ENCODE peak calls at places on chromosome 14, in ten cellular contexts. N is astrocyte of the cerebellum, U is RWPE1, Q is prostate gland, J is PC-3, I is fibroblast of lung, A is AG09319, P is WTC11, X is HFF-Myc, R is transverse colon. K is an unnamed sample.
A peak's percentile ranks its signal among the peaks of the same experiment; 100 is the strongest.

GRCh38 chr14:84959796-84960515 is 570.0 kb upstream of the FLRT2 start:
- DNase-seq in N (no peak), U (no peak), Q (no peak), J (no peak), I (no peak), A (no peak), P (no peak), X (no peak), R (no peak), K (no peak)

GRCh38 chr14:34103176-34103575 is 152.3 kb upstream of the EGLN3 start:
- DNase-seq in N (no peak), U (no peak), Q (no peak), J (no peak), I (no peak), A (no peak), P (no peak), X (no peak), R (no peak), K (no peak)

GRCh38 chr14:74427651-74428050 is 1.6 kb upstream of the SYNDIG1L start:
- DNase-seq in N (no peak), U (no peak), Q (no peak), J (no peak), I (no peak), A (no peak), P (no peak), X (no peak), R (no peak), K (no peak)

GRCh38 chr14:59028476-59029202 is 159.8 kb upstream of the DAAM1 start:
- DNase-seq in N (peak; percentile 90), U (peak; percentile 60), Q (peak; percentile 23), J (peak; percentile 100), I (peak; percentile 96), A (peak; percentile 89), P (peak; percentile 61), X (peak; percentile 97), R (peak; percentile 64), K (peak; percentile 63)

GRCh38 chr14:105026789-105027563 is 6.1 kb upstream of the CDCA4 start:
- DNase-seq in N (no peak), U (peak; percentile 56), Q (no peak), J (peak; percentile 86), I (peak; percentile 70), A (no peak), P (no peak), X (no peak), R (no peak), K (no peak)

GRCh38 chr14:27390130-27390529 is 792.3 kb upstream of the NOVA1 start:
- DNase-seq in N (no peak), U (no peak), Q (no peak), J (no peak), I (no peak), A (no peak), P (no peak), X (no peak), R (no peak), K (no peak)

GRCh38 chr14:39467889-39468524 is 35.8 kb upstream of the FBXO33 start:
- DNase-seq in N (no peak), U (no peak), Q (no peak), J (peak; percentile 59), I (peak; percentile 32), A (no peak), P (peak; percentile 69), X (no peak), R (no peak), K (no peak)

GRCh38 chr14:64970041-64970440 is 2.1 kb downstream of the RAB15 start:
- DNase-seq in N (no peak), U (no peak), Q (no peak), J (no peak), I (no peak), A (no peak), P (no peak), X (no peak), R (peak; percentile 29), K (no peak)

GRCh38 chr14:52918486-52918885 is 32.4 kb downstream of the FERMT2 start:
- DNase-seq in N (no peak), U (peak; percentile 32), Q (no peak), J (peak; percentile 91), I (peak; percentile 49), A (no peak), P (no peak), X (no peak), R (no peak), K (no peak)

GRCh38 chr14:84343637-84344036 is 1186.3 kb upstream of the FLRT2 start:
- DNase-seq in N (no peak), U (no peak), Q (no peak), J (no peak), I (peak; percentile 69), A (no peak), P (no peak), X (no peak), R (no peak), K (no peak)

GRCh38 chr14:53956427-53957201 is at the start of gene BMP4:
- DNase-seq in N (peak; percentile 36), U (no peak), Q (peak; percentile 70), J (no peak), I (peak; percentile 66), A (no peak), P (peak; percentile 95), X (peak; percentile 79), R (peak; percentile 77), K (no peak)

GRCh38 chr14:32468955-32469354 is 139.9 kb downstream of the AKAP6 start:
- DNase-seq in N (peak; percentile 23), U (peak; percentile 74), Q (peak; percentile 35), J (peak; percentile 75), I (peak; percentile 84), A (peak; percentile 44), P (no peak), X (no peak), R (no peak), K (no peak)

GRCh38 chr14:20836668-20837338 is 34.2 kb upstream of the RNASE1 start:
- DNase-seq in N (no peak), U (peak; percentile 47), Q (peak; percentile 50), J (peak; percentile 84), I (peak; percentile 3), A (no peak), P (peak; percentile 51), X (no peak), R (no peak), K (no peak)

GRCh38 chr14:99245541-99246511 is 26.2 kb downstream of the BCL11B start:
- DNase-seq in N (no peak), U (no peak), Q (no peak), J (no peak), I (no peak), A (no peak), P (peak; percentile 88), X (no peak), R (no peak), K (peak; percentile 63)

GRCh38 chr14:37625597-37626595 is 30.5 kb downstream of the TTC6 start:
- DNase-seq in N (no peak), U (no peak), Q (no peak), J (no peak), I (no peak), A (no peak), P (no peak), X (no peak), R (no peak), K (no peak)

GRCh38 chr14:67547224-67547780 is 14.2 kb downstream of the PLEKHH1 start:
- DNase-seq in N (no peak), U (no peak), Q (peak; percentile 58), J (no peak), I (no peak), A (no peak), P (no peak), X (no peak), R (no peak), K (no peak)

DNA sequence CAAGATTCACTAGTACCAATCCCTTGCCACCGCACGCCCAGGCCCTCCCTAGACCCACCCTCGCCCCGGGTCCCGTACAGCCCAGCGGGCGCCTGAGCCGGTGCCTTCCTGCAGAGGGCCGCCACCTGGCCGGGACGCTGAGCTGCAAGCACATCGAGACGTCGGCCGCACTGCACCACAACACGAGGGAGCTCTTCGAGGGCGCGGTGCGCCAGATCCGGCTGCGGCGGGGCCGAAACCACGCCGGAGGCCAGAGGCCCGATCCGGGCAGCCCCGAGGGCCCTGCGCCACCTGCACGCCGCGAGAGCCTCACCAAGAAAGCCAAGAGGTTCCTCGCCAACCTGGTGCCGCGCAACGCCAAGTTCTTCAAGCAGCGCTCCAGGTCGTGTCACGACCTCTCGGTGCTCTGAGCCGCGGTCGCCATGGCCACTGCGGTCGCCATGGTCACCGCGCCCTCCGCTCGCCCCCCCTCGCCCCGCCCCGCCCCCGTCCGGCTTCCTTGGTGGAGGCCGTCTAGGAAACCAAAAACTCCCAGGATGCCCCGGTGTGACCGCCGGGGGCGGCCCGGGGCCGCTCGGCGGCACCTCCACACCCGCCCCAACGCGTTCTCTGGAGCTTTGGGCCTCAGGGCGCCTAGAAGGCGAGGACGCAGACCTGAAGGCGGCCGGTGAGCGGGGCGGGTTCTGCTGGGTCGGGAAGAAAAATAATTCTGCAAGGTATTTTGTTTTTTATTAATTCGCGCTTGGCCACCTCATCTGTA is 3.7 kb downstream of the REM2 start:
- DNase-seq in N (no peak), U (peak; percentile 77), Q (peak; percentile 64), J (peak; percentile 74), I (peak; percentile 65), A (no peak), P (peak; percentile 80), X (no peak), R (peak; percentile 87), K (peak; percentile 65)
- TF ChIP-seq CTCF in N (no peak), U (no peak), Q (no peak), J (no peak), I (no peak), A (no peak), P (no peak), X (no peak), R (peak; percentile 15), K (peak; percentile 32)

GRCh38 chr14:57390037-57390805 is at the start of gene NAA30:
- DNase-seq in N (peak; percentile 78), U (peak; percentile 88), Q (peak; percentile 90), J (peak; percentile 100), I (peak; percentile 94), A (peak; percentile 78), P (peak; percentile 93), X (peak; percentile 71), R (peak; percentile 95), K (peak; percentile 82)
- TF ChIP-seq CTCF in N (no peak), U (no peak), Q (no peak), J (no peak), I (no peak), A (no peak), P (no peak), X (no peak), R (no peak), K (no peak)

DNA sequence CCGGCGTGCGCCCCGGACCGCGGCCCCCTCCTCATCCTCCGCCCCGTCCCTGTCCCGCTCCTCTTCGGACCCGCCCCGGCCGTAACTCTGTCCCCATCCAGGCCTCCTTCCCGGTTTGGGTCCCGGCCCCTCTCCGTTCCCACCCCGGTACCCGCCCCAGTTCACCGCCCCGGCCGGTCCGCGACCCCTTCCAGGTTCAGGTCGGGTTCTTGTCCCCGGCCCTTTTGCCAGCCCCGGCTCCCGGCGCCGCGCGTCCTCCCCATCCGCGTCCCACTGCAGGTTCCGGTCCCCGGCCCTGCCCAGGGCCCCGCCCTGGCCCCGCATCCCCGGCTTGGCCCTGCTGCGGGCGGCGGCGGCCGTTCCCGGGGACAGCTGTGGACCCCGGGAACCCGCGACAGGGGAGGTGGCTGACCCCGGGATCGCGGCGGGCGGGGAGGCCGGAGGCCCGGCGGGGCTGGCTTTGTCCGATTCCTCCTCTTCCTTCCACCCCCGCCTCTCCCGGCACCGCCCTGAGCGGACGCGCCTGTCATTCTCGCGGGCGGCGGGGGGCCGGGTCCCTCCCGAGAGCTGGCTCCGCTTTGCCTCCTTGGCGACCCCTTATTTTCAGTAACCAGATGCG is 601 bp downstream of the KLC1 start:
- DNase-seq in N (no peak), U (peak; percentile 38), Q (peak; percentile 28), J (peak; percentile 28), I (no peak), A (no peak), P (peak; percentile 68), X (no peak), R (peak; percentile 58), K (peak; percentile 47)
- TF ChIP-seq CTCF in N (no peak), U (no peak), Q (no peak), J (no peak), I (no peak), A (no peak), P (no peak), X (no peak), R (no peak), K (no peak)

GRCh38 chr14:97056086-97056485 is 258.9 kb downstream of the VRK1 start:
- DNase-seq in N (no peak), U (no peak), Q (peak; percentile 8), J (peak; percentile 6), I (no peak), A (no peak), P (no peak), X (no peak), R (no peak), K (no peak)
- TF ChIP-seq CTCF in N (no peak), U (no peak), Q (no peak), J (peak; percentile 30), I (no peak), A (no peak), P (no peak), X (no peak), R (no peak), K (no peak)

K was measured in neural crest cell.